ENCODE peak calls at places on chromosomes 13 and 19, in nine cellular contexts. X, A, V, H, C, T, B, D and N are unnamed samples. For H3K36me3, the result is how much of the 10 kb centered on the place peaks cover.

GRCh38 chr19:43300876-43301765 is 31.8 kb upstream of the PSG9 start:
- DNase-seq in H (no peak), B (no peak), C (no peak), X (no peak), T (no peak), V (no peak), A (no peak), D (no peak), N (no peak)

GRCh38 chr19:36058481-36059179 is 3.9 kb downstream of the WDR62 start:
- DNase-seq in H (no peak), B (no peak), X (no peak), C (no peak), T (no peak), D (no peak), V (no peak), A (no peak), N (no peak)

GRCh38 chr13:58313219-58313618 is 681.7 kb downstream of the PCDH17 start:
- DNase-seq in V (no peak), B (no peak), X (no peak), T (no peak), C (no peak), A (no peak), D (no peak), H (no peak), N (no peak)

GRCh38 chr19:42150940-42151339 is 18.7 kb upstream of the POU2F2 start:
- DNase-seq in X (no peak), T (no peak), D (no peak), A (no peak), C (no peak), H (no peak), B (no peak), V (no peak), N (no peak)

GRCh38 chr13:41931337-41931736 is 29.6 kb downstream of the VWA8 start:
- DNase-seq in X (no peak), T (no peak), V (no peak), C (no peak), D (no peak), B (no peak), A (no peak), H (no peak), N (no peak)

GRCh38 chr19:6572217-6572616 is 18.7 kb downstream of the CD70 start:
- DNase-seq in B (no peak), D (no peak), T (peak), H (no peak), V (no peak), X (no peak), A (no peak), C (peak), N (peak)

GRCh38 chr19:41030651-41031050 is 39.6 kb downstream of the CYP2B6 start:
- DNase-seq in A (no peak), V (no peak), X (no peak), T (no peak), H (peak), D (no peak), B (no peak), C (no peak), N (no peak)

GRCh38 chr13:60398949-60399589 is 2.0 kb downstream of the TDRD3 start:
- DNase-seq in B (no peak), X (peak), A (peak), T (no peak), V (no peak), C (no peak), D (no peak), H (no peak), N (no peak)

GRCh38 chr13:94464771-94465170 is 14.7 kb downstream of the DCT start:
- DNase-seq in T (no peak), A (no peak), H (no peak), C (no peak), X (no peak), B (no peak), D (no peak), V (no peak), N (no peak)

GRCh38 chr13:77779461-77780272 is 82.2 kb downstream of the SLAIN1 start:
- DNase-seq in V (no peak), B (peak), X (peak), H (no peak), T (no peak), C (peak), D (no peak), A (peak), N (no peak)

GRCh38 chr13:19888799-19889198 is 25.4 kb upstream of the ZMYM5 start:
- DNase-seq in A (no peak), X (no peak), D (no peak), B (no peak), V (no peak), T (no peak), H (no peak), C (no peak), N (no peak)

GRCh38 chr13:60647547-60647946 is 250.5 kb downstream of the TDRD3 start:
- DNase-seq in C (no peak), V (no peak), X (no peak), H (no peak), T (no peak), A (no peak), D (no peak), B (no peak), N (no peak)

GRCh38 chr13:85590231-85590931 is 208.8 kb downstream of the SLITRK6 start:
- DNase-seq in H (no peak), B (no peak), X (no peak), D (no peak), V (no peak), A (no peak), T (no peak), C (no peak), N (no peak)

GRCh38 chr13:98648676-98649075 is 71.8 kb upstream of the STK24 start:
- DNase-seq in V (no peak), A (no peak), H (no peak), X (no peak), D (no peak), B (no peak), T (no peak), C (peak), N (no peak)

DNA sequence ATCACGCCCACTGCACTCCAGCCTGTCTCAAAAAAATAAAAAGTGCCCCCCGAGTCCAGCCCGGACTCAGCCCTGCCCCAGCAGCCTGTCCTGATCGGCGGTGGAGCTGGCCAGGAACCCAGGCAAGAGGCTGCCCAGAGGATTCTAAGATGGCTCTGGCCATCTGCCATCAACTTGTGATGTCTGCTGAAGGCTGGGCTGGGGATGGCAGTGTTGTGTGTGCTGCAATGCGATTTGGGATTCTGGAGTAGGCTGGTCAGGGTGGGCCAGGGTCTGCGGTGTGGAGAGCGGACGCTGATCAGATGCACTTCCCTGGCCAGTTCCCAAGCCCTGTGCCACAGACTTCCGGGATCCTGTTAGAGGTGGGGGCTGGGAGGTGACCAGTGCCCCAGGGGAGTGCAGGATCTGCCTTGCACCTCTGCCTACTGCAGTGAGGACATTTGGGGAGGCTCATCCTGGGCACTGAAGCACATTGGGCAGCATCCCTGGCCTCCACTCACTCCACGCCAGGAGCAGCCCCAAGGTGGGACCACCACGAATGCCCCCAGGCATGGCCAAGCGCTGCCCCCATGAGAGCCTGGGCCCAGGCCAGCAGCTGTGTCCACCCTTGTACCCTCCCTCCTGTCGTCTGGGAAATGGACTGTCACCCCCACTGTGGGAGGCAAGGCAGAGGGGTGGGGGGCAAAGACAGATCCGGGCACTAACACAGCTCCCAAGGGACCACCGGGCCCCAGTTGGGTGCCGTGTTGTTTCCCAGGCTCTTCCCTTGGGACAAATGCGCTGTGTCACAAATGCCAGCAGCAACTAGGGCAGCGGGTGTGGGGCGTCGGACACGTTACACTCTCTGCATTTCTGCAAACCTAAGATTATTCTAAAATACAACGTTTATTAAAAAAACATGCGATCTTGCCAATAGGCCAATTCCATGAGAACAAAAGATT is 3.4 kb upstream of the TBXA2R start:
- DNase-seq in D (no peak), B (no peak), X (no peak), V (no peak), T (no peak), H (peak), A (no peak), C (no peak), N (no peak)
- H3K27ac ChIP-seq in D (peak), B (no peak), X (no peak), V (no peak), T (no peak), H (no peak), A (no peak), C (no peak), N (peak)

GRCh38 chr13:51770160-51770559 is 33.8 kb downstream of the DHRS12 start:
- DNase-seq in H (no peak), D (no peak), B (no peak), C (no peak), T (no peak), X (no peak), V (no peak), A (peak), N (no peak)

GRCh38 chr13:51768378-51768921 is 35.5 kb downstream of the DHRS12 start:
- DNase-seq in X (no peak), B (no peak), T (no peak), V (no peak), H (no peak), A (no peak), C (no peak), D (no peak), N (no peak)

GRCh38 chr13:51769455-51770127 is 34.4 kb downstream of the DHRS12 start:
- DNase-seq in T (peak), D (peak), B (no peak), H (peak), A (peak), V (peak), C (no peak), X (peak), N (peak)

GRCh38 chr13:51770681-51771417 is 33.1 kb downstream of the DHRS12 start:
- DNase-seq in T (no peak), A (peak), B (no peak), X (peak), C (no peak), H (no peak), V (no peak), D (peak), N (no peak)

GRCh38 chr13:51768976-51769375 is 35.0 kb downstream of the DHRS12 start:
- DNase-seq in X (no peak), D (peak), B (no peak), A (no peak), C (no peak), T (no peak), V (no peak), H (no peak), N (no peak)
- TF ChIP-seq POLR2A in X (no peak), D (no peak), B (no peak), A (no peak), C (no peak), T (no peak), V (no peak), H (no peak), N (no peak)

GRCh38 chr19:48218964-48219363 is 36.7 kb downstream of the CARD8 start:
- DNase-seq in C (no peak), B (no peak), X (no peak), D (no peak), T (no peak), A (no peak), V (no peak), H (no peak), N (no peak)

GRCh38 chr19:48216933-48217332 is 38.8 kb downstream of the CARD8 start:
- DNase-seq in X (no peak), C (no peak), D (no peak), A (no peak), V (no peak), H (no peak), T (no peak), B (no peak), N (no peak)

GRCh38 chr19:48210005-48210404 is 39.5 kb downstream of the ZSWIM9 start:
- DNase-seq in A (no peak), V (no peak), X (no peak), H (no peak), B (no peak), C (no peak), T (no peak), D (no peak), N (no peak)

DNA sequence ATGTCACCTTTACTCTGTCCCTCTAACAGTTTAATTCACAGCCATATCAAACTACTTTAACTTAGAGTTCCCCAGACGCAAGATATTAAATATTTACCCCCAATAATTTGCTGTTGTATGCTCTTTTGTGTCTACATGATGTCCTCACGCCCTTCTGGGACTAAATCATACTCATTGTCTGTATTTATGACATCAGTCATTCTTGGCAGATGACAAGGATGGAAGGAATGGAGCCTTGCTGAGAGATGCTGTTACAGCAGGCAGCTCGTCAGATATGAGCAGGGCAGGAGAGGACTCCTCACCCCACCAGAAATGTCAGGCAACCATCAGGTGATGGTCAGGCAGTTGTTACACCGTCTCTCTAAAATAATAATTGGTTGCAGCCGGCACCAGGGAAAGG is 41.8 kb downstream of the CARD8 start:
- DNase-seq in D (no peak), C (no peak), T (no peak), H (no peak), V (no peak), A (no peak), X (no peak), B (no peak), N (no peak)
- H3K36me3 ChIP-seq in D (under half), C (under half), T (under half), H (under half), V (under half), A (under half), X (half or more), B (under half), N (under half)

GRCh38 chr19:11381535-11382369 is 2.4 kb downstream of the EPOR start:
- DNase-seq in H (peak), B (peak), T (peak), X (peak), V (peak), A (peak), D (peak), C (peak), N (peak)
- H3K27ac ChIP-seq in H (no peak), B (peak), T (peak), X (peak), V (peak), A (peak), D (peak), C (peak), N (peak)

DNA sequence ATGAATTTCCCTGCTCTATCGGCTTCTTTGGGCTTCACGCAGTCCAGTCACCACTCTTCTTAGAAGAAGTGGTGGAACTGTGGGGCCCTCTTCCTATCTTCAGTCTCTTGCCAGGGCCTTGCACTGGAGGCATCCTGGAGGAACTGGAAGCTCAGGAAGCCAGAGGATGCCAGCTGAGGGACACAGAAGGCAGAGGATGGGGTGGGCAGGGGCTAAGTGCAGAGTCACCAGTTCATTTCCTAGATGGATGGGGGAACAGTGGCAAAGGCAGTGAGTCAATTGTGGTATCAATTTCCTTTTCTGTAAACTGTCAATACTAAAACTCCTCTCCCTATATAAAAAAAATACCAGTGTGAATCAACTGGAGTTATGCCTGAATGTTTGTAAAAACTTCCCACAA is 419.7 kb downstream of the KLF12 start:
- DNase-seq in C (no peak), A (no peak), T (no peak), V (no peak), B (no peak), X (no peak), H (no peak), D (no peak), N (no peak)
- TF ChIP-seq POLR2A in C (no peak), A (no peak), T (no peak), V (no peak), B (no peak), X (no peak), H (no peak), D (no peak), N (no peak)